ENCODE peak calls at places on chromosomes 2 and 18, in five cellular contexts. O, F, T, Q and Z are unnamed samples.
A peak's percentile ranks its signal among the peaks of the same experiment; 100 is the strongest.

GRCh38 chr2:152241956-152242355 is 66.4 kb upstream of the STAM2 start:
- DNase-seq in T (no peak), F (no peak), O (no peak), Q (peak; percentile 50), Z (peak; percentile 66)

GRCh38 chr18:60372141-60372540 is 434 bp downstream of the MC4R start:
- DNase-seq in T (no peak), F (no peak), O (no peak), Q (no peak), Z (no peak)

GRCh38 chr2:220078439-220078838 is 451.0 kb downstream of the SLC4A3 start:
- DNase-seq in F (no peak), T (no peak), O (no peak), Q (no peak), Z (no peak)

GRCh38 chr2:217069263-217070042 is 209.6 kb upstream of the TNP1 start:
- DNase-seq in T (no peak), F (no peak), Q (no peak), O (no peak), Z (no peak)

GRCh38 chr2:232333361-232334135 is 45.0 kb upstream of the ALPP start:
- DNase-seq in F (peak; percentile 58), Q (peak; percentile 72), T (peak; percentile 58), O (peak; percentile 62), Z (no peak)

GRCh38 chr18:79093986-79094385 is 24.8 kb downstream of the ATP9B start:
- DNase-seq in F (no peak), T (no peak), O (no peak), Q (peak; percentile 15), Z (no peak)

GRCh38 chr2:240997856-240998705 is at the start of gene SNED1:
- DNase-seq in F (peak; percentile 93), T (peak; percentile 76), O (peak; percentile 69), Q (peak; percentile 78), Z (no peak)

GRCh38 chr2:173929441-173929840 is 35.7 kb downstream of the SP3 start:
- DNase-seq in O (no peak), F (no peak), Q (no peak), T (no peak), Z (no peak)

GRCh38 chr2:8535398-8535755 is 146.5 kb upstream of the ID2 start:
- DNase-seq in Q (no peak), T (no peak), F (no peak), O (no peak), Z (no peak)

GRCh38 chr2:240789501-240790369 is 30.3 kb downstream of the KIF1A start:
- DNase-seq in O (no peak), Q (no peak), F (peak; percentile 47), T (no peak), Z (no peak)

GRCh38 chr2:82023710-82024109 is 1719.2 kb upstream of the LRRTM1 start:
- DNase-seq in T (no peak), Q (no peak), O (peak; percentile 13), F (no peak), Z (no peak)

GRCh38 chr2:19046986-19047780 is 311.2 kb downstream of the OSR1 start:
- DNase-seq in T (no peak), Q (no peak), F (no peak), O (no peak), Z (no peak)

GRCh38 chr2:88874063-88874657 is 182.7 kb downstream of the RPIA start:
- DNase-seq in O (peak; percentile 72), Q (peak; percentile 32), T (peak; percentile 6), F (no peak), Z (peak; percentile 5)

GRCh38 chr2:99682280-99683060 is 192.7 kb upstream of the REV1 start:
- DNase-seq in O (no peak), F (no peak), Q (no peak), T (no peak), Z (no peak)

GRCh38 chr2:233244818-233245217 is 6.7 kb upstream of the ATG16L1 start:
- DNase-seq in Q (no peak), F (no peak), T (no peak), O (no peak), Z (peak; percentile 49)

GRCh38 chr2:115650827-115651226 is 1208.4 kb downstream of the DPP10 start:
- DNase-seq in Q (no peak), F (no peak), O (peak; percentile 4), T (no peak), Z (no peak)
- TF ChIP-seq CTCF in Q (no peak), F (no peak), O (no peak), T (no peak), Z (no peak)

GRCh38 chr2:133642831-133643230 is 74.6 kb upstream of the NCKAP5 start:
- DNase-seq in F (no peak), Q (no peak), T (no peak), O (no peak), Z (no peak)

GRCh38 chr2:133641942-133642341 is 73.7 kb upstream of the NCKAP5 start:
- DNase-seq in O (no peak), T (no peak), F (no peak), Q (no peak), Z (no peak)

GRCh38 chr2:133643822-133644221 is 75.6 kb upstream of the NCKAP5 start:
- DNase-seq in T (no peak), O (no peak), F (no peak), Q (no peak), Z (no peak)

GRCh38 chr2:133640103-133640502 is 71.8 kb upstream of the NCKAP5 start:
- DNase-seq in Q (no peak), O (no peak), F (no peak), T (no peak), Z (no peak)

GRCh38 chr2:133641497-133641896 is 73.2 kb upstream of the NCKAP5 start:
- DNase-seq in F (no peak), Q (peak; percentile 88), O (peak; percentile 4), T (no peak), Z (peak; percentile 97)
- TF ChIP-seq CTCF in F (no peak), Q (no peak), O (no peak), T (no peak), Z (peak; percentile 78)

GRCh38 chr2:127650041-127650784 is 4.3 kb downstream of the GPR17 start:
- DNase-seq in Q (no peak), F (peak; percentile 62), O (no peak), T (no peak), Z (no peak)
- TF ChIP-seq CTCF in Q (peak; percentile 47), F (no peak), O (no peak), T (peak; percentile 43), Z (no peak)

GRCh38 chr2:120169020-120169419 is 54.2 kb downstream of the TMEM185B start:
- DNase-seq in O (no peak), T (no peak), Q (no peak), F (no peak), Z (no peak)

DNA sequence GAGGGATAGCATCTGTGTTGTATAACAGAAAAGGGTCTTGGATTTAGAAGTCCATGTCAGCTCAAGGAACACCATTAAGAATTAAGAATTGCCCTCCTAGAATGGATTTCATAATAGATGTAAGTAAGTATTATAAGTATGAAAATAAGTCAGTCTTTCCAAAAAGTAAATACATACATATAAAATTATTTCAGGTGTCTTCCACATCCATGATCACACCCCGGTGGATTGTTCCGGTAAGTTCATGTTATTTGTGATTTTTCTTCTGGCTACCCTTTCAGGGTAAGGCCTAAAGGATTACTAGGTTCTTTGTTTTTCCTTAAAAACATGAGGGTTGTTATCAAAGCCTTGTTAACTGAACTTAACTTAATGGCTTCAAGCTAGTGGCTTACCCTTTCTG is 55.9 kb downstream of the TMEM185B start:
- DNase-seq in F (no peak), T (no peak), O (no peak), Q (no peak), Z (no peak)
- TF ChIP-seq CTCF in F (no peak), T (peak; percentile 26), O (no peak), Q (no peak), Z (no peak)